ENCODE peak calls at places on chromosomes 1 and 21, in ten cellular contexts. C, Q, I, M, H, P, N, D, G and V are unnamed samples. For H3K36me3, the result is how much of the 10 kb centered on the place peaks cover.

GRCh38 chr1:67700692-67701410 is 15.8 kb downstream of the GADD45A start:
- DNase-seq in C (peak), Q (no peak), I (peak), M (no peak), H (no peak), P (peak), N (no peak), D (no peak), G (no peak), V (no peak)

GRCh38 chr1:76576876-76577817 is 290.1 kb upstream of the ST6GALNAC5 start:
- DNase-seq in C (no peak), Q (no peak), I (no peak), M (no peak), H (no peak), P (no peak), N (no peak), D (no peak), G (no peak), V (no peak)

GRCh38 chr1:192958871-192959270 is 100.3 kb downstream of the UCHL5 start:
- DNase-seq in C (no peak), Q (no peak), I (peak), M (no peak), H (no peak), P (no peak), N (no peak), D (no peak), G (no peak), V (no peak)

GRCh38 chr1:173249349-173249748 is 42.2 kb upstream of the TNFSF4 start:
- DNase-seq in C (no peak), Q (no peak), I (peak), M (no peak), H (no peak), P (no peak), N (no peak), D (no peak), G (no peak), V (no peak)

GRCh38 chr1:29515188-29515955 is 279.1 kb downstream of the PTPRU start:
- DNase-seq in C (no peak), Q (no peak), I (no peak), M (no peak), H (no peak), P (no peak), N (no peak), D (no peak), G (peak), V (no peak)

GRCh38 chr1:193310569-193310968 is 124.2 kb upstream of the B3GALT2 start:
- DNase-seq in C (no peak), Q (no peak), I (no peak), M (no peak), H (no peak), P (no peak), N (no peak), D (no peak), G (no peak), V (no peak)

GRCh38 chr1:38115682-38116187 is 69.1 kb upstream of the POU3F1 start:
- DNase-seq in C (no peak), Q (no peak), I (no peak), M (no peak), H (no peak), P (no peak), N (no peak), D (no peak), G (no peak), V (no peak)

GRCh38 chr1:31669786-31670582 is 25.3 kb upstream of the PEF1 start:
- DNase-seq in C (peak), Q (peak), I (peak), M (peak), H (peak), P (peak), N (peak), D (peak), G (peak), V (peak)

GRCh38 chr1:163897401-163898169 is 575.8 kb downstream of the NUF2 start:
- DNase-seq in C (no peak), Q (no peak), I (peak), M (no peak), H (peak), P (no peak), N (no peak), D (peak), G (no peak), V (no peak)

GRCh38 chr1:231693361-231694080 is 66.9 kb downstream of the DISC1 start:
- DNase-seq in C (no peak), Q (no peak), I (no peak), M (no peak), H (no peak), P (no peak), N (no peak), D (no peak), G (no peak), V (no peak)

GRCh38 chr1:187001198-187001904 is 172.6 kb downstream of the PLA2G4A start:
- DNase-seq in C (no peak), Q (no peak), I (peak), M (no peak), H (peak), P (no peak), N (no peak), D (no peak), G (no peak), V (no peak)

GRCh38 chr1:211323156-211324063 is 3.2 kb upstream of the TRAF5 start:
- DNase-seq in C (peak), Q (peak), I (peak), M (no peak), H (peak), P (peak), N (peak), D (peak), G (peak), V (peak)

GRCh38 chr21:42338730-42339715 is 11.8 kb downstream of the TFF2 start:
- DNase-seq in C (no peak), Q (peak), I (no peak), M (no peak), H (no peak), P (peak), N (no peak), D (no peak), G (no peak), V (no peak)

GRCh38 chr1:205452906-205453305 is 2.9 kb downstream of the BLACAT1 start:
- DNase-seq in C (no peak), Q (no peak), I (no peak), M (no peak), H (no peak), P (no peak), N (no peak), D (no peak), G (no peak), V (no peak)

GRCh38 chr21:19510653-19511052 is 1107.1 kb upstream of the TMPRSS15 start:
- DNase-seq in C (no peak), Q (no peak), I (no peak), M (no peak), H (no peak), P (no peak), N (no peak), D (no peak), G (no peak), V (no peak)

GRCh38 chr1:2189459-2190425 is 4.8 kb downstream of the FAAP20 start:
- DNase-seq in C (peak), Q (peak), I (peak), M (peak), H (peak), P (peak), N (peak), D (peak), G (peak), V (peak)

GRCh38 chr1:179121159-179121938 is 39.5 kb downstream of the TOR3A start:
- DNase-seq in C (peak), Q (no peak), I (peak), M (no peak), H (peak), P (peak), N (peak), D (peak), G (no peak), V (no peak)

GRCh38 chr1:82125866-82126265 is 325.1 kb downstream of the ADGRL2 start:
- DNase-seq in C (no peak), Q (no peak), I (no peak), M (no peak), H (no peak), P (no peak), N (no peak), D (no peak), G (no peak), V (no peak)

GRCh38 chr1:49424782-49425181 is 599.0 kb downstream of the AGBL4 start:
- DNase-seq in C (no peak), Q (no peak), I (peak), M (no peak), H (peak), P (no peak), N (no peak), D (no peak), G (no peak), V (no peak)

GRCh38 chr1:231481289-231481688 is 47.2 kb upstream of the TSNAX start:
- DNase-seq in C (no peak), Q (no peak), I (no peak), M (no peak), H (no peak), P (no peak), N (no peak), D (no peak), G (no peak), V (no peak)

GRCh38 chr1:95916616-95917015 is 682.6 kb downstream of the RWDD3 start:
- DNase-seq in C (no peak), Q (no peak), I (peak), M (no peak), H (peak), P (no peak), N (no peak), D (no peak), G (no peak), V (no peak)

GRCh38 chr1:10519016-10519417 is 44.3 kb downstream of the PEX14 start:
- DNase-seq in C (no peak), Q (no peak), I (no peak), M (no peak), H (no peak), P (no peak), N (no peak), D (no peak), G (peak), V (no peak)

DNA sequence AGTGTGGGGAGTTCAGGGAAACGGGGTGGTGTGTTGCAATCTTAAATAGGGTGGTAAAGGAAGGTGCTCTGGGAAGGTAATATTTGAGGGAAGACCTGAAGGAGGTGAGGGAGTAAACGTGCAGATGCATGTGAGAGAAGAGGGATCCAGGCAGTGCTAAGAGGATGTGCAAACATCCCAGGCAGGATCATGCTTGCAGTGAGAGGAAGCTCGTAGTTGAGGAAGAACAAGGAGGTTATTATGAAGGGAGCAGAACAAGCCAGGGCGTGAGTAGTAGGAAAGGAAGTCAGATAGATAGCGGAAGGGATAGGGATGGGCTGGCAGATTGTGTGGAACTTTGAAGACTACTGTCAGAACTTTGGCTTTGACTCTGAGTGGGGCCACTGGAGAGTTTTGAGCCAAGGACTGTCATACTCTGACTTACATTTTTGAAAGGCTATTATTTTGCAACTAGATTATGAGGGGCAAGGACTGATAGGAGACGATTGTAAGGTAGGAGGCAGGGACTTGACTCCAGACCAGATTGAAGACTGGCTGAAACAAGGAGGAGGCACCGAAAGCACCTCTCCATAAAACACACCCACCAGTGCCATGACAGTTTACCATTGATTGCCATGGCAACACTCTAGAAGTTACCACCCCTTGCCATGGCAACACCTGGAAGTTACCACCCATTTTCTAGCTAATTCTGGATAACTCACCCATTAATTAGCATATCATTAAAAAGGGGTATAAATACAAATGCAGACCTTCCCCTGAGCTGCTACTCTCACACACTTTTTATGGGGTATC is 67.0 kb downstream of the XCL2 start:
- DNase-seq in C (no peak), Q (no peak), I (no peak), M (no peak), H (no peak), P (no peak), N (no peak), D (no peak), G (no peak), V (no peak)
- H3K27ac ChIP-seq in C (no peak), Q (no peak), I (no peak), M (no peak), H (no peak), P (no peak), N (no peak), D (no peak), G (no peak), V (no peak)

GRCh38 chr21:32350981-32351380 is 41.8 kb downstream of the URB1 start:
- DNase-seq in C (no peak), Q (no peak), I (no peak), M (no peak), H (no peak), P (no peak), N (no peak), D (no peak), G (no peak), V (no peak)

GRCh38 chr21:32353002-32353711 is 39.7 kb downstream of the URB1 start:
- DNase-seq in C (no peak), Q (peak), I (no peak), M (no peak), H (no peak), P (no peak), N (no peak), D (no peak), G (no peak), V (no peak)

GRCh38 chr21:32351428-32351827 is 41.4 kb downstream of the URB1 start:
- DNase-seq in C (no peak), Q (no peak), I (no peak), M (no peak), H (no peak), P (no peak), N (no peak), D (no peak), G (no peak), V (no peak)

GRCh38 chr21:32350211-32350980 is 42.4 kb downstream of the URB1 start:
- DNase-seq in C (no peak), Q (no peak), I (no peak), M (no peak), H (no peak), P (no peak), N (no peak), D (no peak), G (no peak), V (no peak)

DNA sequence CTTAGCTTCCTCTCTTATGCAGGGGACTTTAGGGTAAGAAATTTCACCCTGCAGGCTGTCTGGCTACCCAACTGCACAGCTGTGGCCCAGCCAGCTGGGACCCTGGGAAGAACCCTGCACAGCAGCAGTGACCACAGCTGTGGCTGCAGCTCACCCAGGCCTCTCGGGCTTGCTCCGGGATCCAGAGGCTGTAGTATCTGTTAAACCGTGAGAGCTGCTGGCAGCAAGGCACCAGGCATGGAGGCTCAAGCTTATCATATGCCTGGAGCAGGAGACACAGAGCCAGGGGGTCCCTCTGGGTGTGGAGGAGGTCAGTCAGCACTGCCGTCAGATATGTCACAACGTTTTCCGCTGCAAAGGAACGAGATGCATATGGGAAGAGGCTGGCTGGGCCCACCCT is 40.3 kb downstream of the URB1 start:
- DNase-seq in C (no peak), Q (peak), I (no peak), M (no peak), H (no peak), P (no peak), N (no peak), D (no peak), G (no peak), V (no peak)
- H3K36me3 ChIP-seq in C (half or more), Q (half or more), I (under half), M (under half), H (half or more), P (half or more), N (under half), D (under half), G (half or more), V (half or more)

GRCh38 chr1:63775418-63776127 is 1.8 kb downstream of the ROR1 start:
- DNase-seq in C (peak), Q (no peak), I (no peak), M (no peak), H (no peak), P (no peak), N (no peak), D (peak), G (peak), V (no peak)

GRCh38 chr1:63773496-63773814 is 362 bp upstream of the ROR1 start:
- DNase-seq in C (no peak), Q (no peak), I (no peak), M (no peak), H (no peak), P (no peak), N (no peak), D (no peak), G (no peak), V (no peak)

GRCh38 chr1:63774617-63775417 is 1.0 kb downstream of the ROR1 start:
- DNase-seq in C (peak), Q (no peak), I (peak), M (peak), H (peak), P (peak), N (peak), D (peak), G (peak), V (no peak)

GRCh38 chr1:63772876-63773275 is 941 bp upstream of the ROR1 start:
- DNase-seq in C (peak), Q (no peak), I (no peak), M (no peak), H (no peak), P (no peak), N (no peak), D (no peak), G (no peak), V (no peak)

DNA sequence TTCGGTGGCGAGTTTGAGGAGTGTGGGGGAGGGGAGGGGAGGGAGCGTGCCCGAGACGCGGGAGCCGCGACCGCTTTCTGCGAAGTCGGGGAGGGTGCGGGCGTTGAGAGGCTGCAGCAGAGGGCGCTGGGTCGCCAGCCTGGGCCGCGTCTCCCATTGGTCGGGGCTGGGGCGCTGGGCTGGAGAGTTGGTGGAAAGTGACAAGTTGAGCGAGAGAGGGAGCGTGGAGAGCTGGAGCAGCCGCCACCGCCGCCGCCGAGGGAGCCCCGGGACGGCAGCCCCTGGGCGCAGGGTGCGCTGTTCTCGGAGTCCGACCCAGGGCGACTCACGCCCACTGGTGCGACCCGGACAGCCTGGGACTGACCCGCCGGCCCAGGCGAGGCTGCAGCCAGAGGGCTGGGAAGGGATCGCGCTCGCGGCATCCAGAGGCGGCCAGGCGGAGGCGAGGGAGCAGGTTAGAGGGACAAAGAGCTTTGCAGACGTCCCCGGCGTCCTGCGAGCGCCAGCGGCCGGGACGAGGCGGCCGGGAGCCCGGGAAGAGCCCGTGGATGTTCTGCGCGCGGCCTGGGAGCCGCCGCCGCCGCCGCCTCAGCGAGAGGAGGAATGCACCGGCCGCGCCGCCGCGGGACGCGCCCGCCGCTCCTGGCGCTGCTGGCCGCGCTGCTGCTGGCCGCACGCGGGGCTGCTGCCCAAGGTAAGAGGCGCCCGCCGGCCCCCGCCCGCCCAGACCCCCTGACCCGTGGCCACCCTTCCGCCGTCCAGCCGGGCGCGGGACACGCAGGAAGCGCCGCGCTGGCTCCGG is at the start of gene ROR1:
- DNase-seq in C (peak), Q (no peak), I (peak), M (peak), H (peak), P (peak), N (peak), D (peak), G (peak), V (peak)
- TF ChIP-seq CTCF in C (peak), Q (no peak), I (peak), M (peak), H (peak), P (peak), N (peak), D (peak), G (peak), V (peak)

GRCh38 chr1:91851130-91852010 is 34.6 kb downstream of the TGFBR3 start:
- DNase-seq in C (no peak), Q (no peak), I (peak), M (peak), H (peak), P (peak), N (peak), D (peak), G (peak), V (peak)
- H3K27ac ChIP-seq in C (no peak), Q (no peak), I (peak), M (peak), H (no peak), P (peak), N (peak), D (no peak), G (peak), V (peak)

GRCh38 chr1:203696673-203697072 is 68.3 kb upstream of the LAX1 start:
- DNase-seq in C (no peak), Q (no peak), I (no peak), M (no peak), H (no peak), P (no peak), N (no peak), D (no peak), G (no peak), V (no peak)

GRCh38 chr1:203692565-203693470 is 66.2 kb downstream of the ATP2B4 start:
- DNase-seq in C (no peak), Q (no peak), I (peak), M (peak), H (peak), P (peak), N (peak), D (peak), G (peak), V (peak)

GRCh38 chr1:203695116-203695515 is 68.5 kb downstream of the ATP2B4 start:
- DNase-seq in C (no peak), Q (no peak), I (no peak), M (no peak), H (peak), P (peak), N (no peak), D (peak), G (no peak), V (peak)

GRCh38 chr1:203690730-203691129 is 64.1 kb downstream of the ATP2B4 start:
- DNase-seq in C (no peak), Q (no peak), I (no peak), M (no peak), H (no peak), P (no peak), N (no peak), D (no peak), G (no peak), V (no peak)

GRCh38 chr1:203691454-203691853 is 64.8 kb downstream of the ATP2B4 start:
- DNase-seq in C (no peak), Q (no peak), I (no peak), M (no peak), H (no peak), P (no peak), N (no peak), D (no peak), G (no peak), V (no peak)
- H3K36me3 ChIP-seq in C (under half), Q (under half), I (under half), M (under half), H (under half), P (under half), N (under half), D (under half), G (under half), V (under half)

DNA sequence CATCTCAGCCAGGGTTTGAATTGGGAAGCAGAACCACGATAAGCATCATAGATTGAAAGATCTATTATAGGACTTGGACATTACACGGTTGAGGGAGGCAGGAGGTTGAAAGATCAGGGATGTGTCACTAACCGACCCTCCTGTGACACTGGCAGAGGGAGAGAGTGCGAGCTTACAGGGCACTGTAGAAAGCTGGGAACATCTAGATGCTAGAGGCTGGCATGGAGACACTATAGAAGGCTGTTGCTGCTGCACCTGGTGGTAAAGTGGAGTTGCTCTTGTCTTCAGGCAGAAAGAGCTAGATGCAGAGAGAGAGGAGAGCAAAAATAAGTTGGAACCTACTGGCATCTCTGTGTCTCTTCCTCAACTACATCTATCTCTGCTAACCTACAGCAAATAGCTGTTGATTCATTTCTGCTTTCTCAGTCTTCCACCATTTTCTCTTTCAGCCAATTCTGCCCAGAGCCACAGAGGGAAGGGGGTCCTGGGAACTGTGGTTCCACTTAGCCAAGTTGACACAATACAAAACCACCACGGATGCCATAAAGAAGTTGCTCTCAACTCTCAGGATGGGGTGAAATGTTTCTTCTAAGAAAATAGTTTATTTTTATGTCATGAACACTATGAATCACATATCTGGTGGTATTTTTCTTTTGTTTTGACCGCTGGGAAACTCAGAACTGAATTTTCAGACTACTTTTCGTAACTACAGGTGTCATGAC is 155.9 kb downstream of the ZNF281 start:
- DNase-seq in C (peak), Q (no peak), I (peak), M (no peak), H (no peak), P (no peak), N (no peak), D (no peak), G (no peak), V (no peak)
- TF ChIP-seq CTCF in C (peak), Q (no peak), I (peak), M (no peak), H (no peak), P (no peak), N (no peak), D (no peak), G (no peak), V (no peak)